ENCODE peak calls at places on chromosomes 13 and 19, in eight cellular contexts. B is activated T-cell treated with anti-CD3 and anti-CD28 coated beads for 1 hour, G is epithelial cell of proximal tubule, H is foreskin fibroblast, N is KBM-7, Y is RWPE1, I is GM03348, W is HEK293T. T is an unnamed sample.

GRCh38 chr19:16952046-16952445 is 63.2 kb downstream of the F2RL3 start:
- DNase-seq in I (no peak), W (no peak), Y (no peak), H (no peak), N (no peak), B (no peak), G (no peak), T (no peak)

GRCh38 chr13:94464771-94465170 is 14.7 kb downstream of the DCT start:
- DNase-seq in H (no peak), W (no peak), B (no peak), Y (no peak), I (no peak), G (no peak), N (no peak), T (no peak)

GRCh38 chr13:32316030-32316344 is 679 bp downstream of the BRCA2 start:
- DNase-seq in H (no peak), G (no peak), Y (no peak), N (no peak), B (no peak), W (no peak), I (no peak), T (no peak)

GRCh38 chr13:110560606-110561334 is 752 bp downstream of the RAB20 start:
- DNase-seq in W (peak; percentile 14), G (no peak), Y (peak; percentile 45), I (peak; percentile 41), H (peak; percentile 54), B (no peak), N (peak; percentile 35), T (peak; percentile 61)

GRCh38 chr19:50890422-50891252 is 17.4 kb downstream of the KLK2 start:
- DNase-seq in Y (peak; percentile 46), H (peak; percentile 15), N (no peak), B (no peak), I (peak; percentile 38), G (no peak), W (no peak), T (no peak)

GRCh38 chr19:40302224-40303011 is 17.3 kb upstream of the AKT2 start:
- DNase-seq in B (no peak), H (no peak), W (no peak), G (no peak), Y (peak; percentile 23), N (no peak), I (no peak), T (no peak)

GRCh38 chr13:97471721-97472120 is 37.8 kb downstream of the RAP2A start:
- DNase-seq in W (no peak), G (no peak), Y (no peak), B (no peak), I (no peak), N (no peak), H (no peak), T (no peak)

GRCh38 chr19:57362419-57362818 is 932 bp upstream of the TRAPPC2B start:
- DNase-seq in G (no peak), I (no peak), Y (no peak), N (no peak), W (no peak), H (no peak), B (no peak), T (no peak)

GRCh38 chr13:80341771-80342271 is 895 bp upstream of the SPRY2 start:
- DNase-seq in Y (no peak), N (no peak), W (peak; percentile 46), H (peak; percentile 73), I (peak; percentile 27), G (no peak), B (no peak), T (no peak)

GRCh38 chr13:98820744-98821371 is 68.4 kb upstream of the SLC15A1 start:
- DNase-seq in N (no peak), W (no peak), Y (no peak), G (no peak), I (no peak), B (no peak), H (no peak), T (no peak)

GRCh38 chr13:48318714-48319457 is 15.3 kb downstream of the RB1 start:
- DNase-seq in I (no peak), H (peak; percentile 14), G (no peak), Y (no peak), N (no peak), W (no peak), B (no peak), T (no peak)

GRCh38 chr13:104143760-104144406 is 1077.7 kb upstream of the SLC10A2 start:
- DNase-seq in B (no peak), Y (no peak), H (peak; percentile 1), I (no peak), W (no peak), G (no peak), N (no peak), T (no peak)

GRCh38 chr13:98004107-98004506 is 50.6 kb downstream of the IPO5 start:
- DNase-seq in W (no peak), Y (no peak), H (peak; percentile 79), G (no peak), N (no peak), B (no peak), I (no peak), T (peak; percentile 52)

GRCh38 chr13:46575843-46576242 is 22.9 kb downstream of the LRCH1 start:
- DNase-seq in H (peak; percentile 81), G (no peak), W (no peak), Y (peak; percentile 64), N (no peak), I (peak; percentile 78), B (no peak), T (peak; percentile 68)

GRCh38 chr19:3701200-3701599 is 932 bp upstream of the PIP5K1C start:
- DNase-seq in B (no peak), Y (no peak), G (no peak), I (no peak), W (no peak), N (no peak), H (no peak), T (no peak)

GRCh38 chr13:35392768-35393167 is 83.7 kb downstream of the MAB21L1 start:
- DNase-seq in B (no peak), G (no peak), H (no peak), N (no peak), I (no peak), W (no peak), Y (no peak), T (no peak)

GRCh38 chr19:3121821-3122511 is 13.9 kb upstream of the GNA15 start:
- DNase-seq in N (no peak), I (no peak), H (no peak), Y (no peak), W (no peak), B (no peak), G (no peak), T (no peak)

GRCh38 chr13:41286370-41286769 is 23.0 kb upstream of the MTRF1 start:
- DNase-seq in Y (no peak), N (no peak), B (no peak), W (no peak), H (no peak), I (no peak), G (no peak), T (no peak)